ENCODE peak calls at places on chromosomes 11 and 22, in six cellular contexts. B is testis, M is mammary epithelial cell, J is fibroblast of lung, R is right cardiac atrium, H is left ventricle myocardium inferior. Y is an unnamed sample.
A peak's percentile ranks its signal among the peaks of the same experiment; 100 is the strongest.

GRCh38 chr11:11082651-11083050 is 224.8 kb upstream of the ZBED5 start:
- DNase-seq in B (no peak), M (no peak), J (no peak), R (no peak), H (no peak), Y (no peak)

GRCh38 chr11:119684361-119685072 is 44.5 kb downstream of the NECTIN1 start:
- DNase-seq in B (no peak), M (peak; percentile 91), J (peak; percentile 69), R (peak; percentile 57), H (no peak), Y (no peak)

GRCh38 chr11:122089111-122089510 is 26.9 kb downstream of the BLID start:
- DNase-seq in B (no peak), M (no peak), J (no peak), R (no peak), H (no peak), Y (no peak)

GRCh38 chr11:19229671-19230070 is 11.1 kb downstream of the E2F8 start:
- DNase-seq in B (no peak), M (no peak), J (no peak), R (no peak), H (no peak), Y (no peak)

GRCh38 chr11:67442504-67443398 is 525 bp downstream of the CORO1B start:
- DNase-seq in B (no peak), M (no peak), J (no peak), R (no peak), H (no peak), Y (no peak)

GRCh38 chr11:131666006-131666405 is 295.6 kb downstream of the NTM start:
- DNase-seq in B (no peak), M (no peak), J (no peak), R (no peak), H (no peak), Y (no peak)

GRCh38 chr11:114787126-114787525 is 108.8 kb downstream of the NXPE2 start:
- DNase-seq in B (no peak), M (no peak), J (no peak), R (no peak), H (no peak), Y (no peak)

GRCh38 chr11:33672273-33672672 is 28.4 kb downstream of the C11orf91 start:
- DNase-seq in B (no peak), M (no peak), J (no peak), R (no peak), H (no peak), Y (no peak)

GRCh38 chr11:3644817-3645235 is at the start of gene ART1:
- DNase-seq in B (no peak), M (no peak), J (no peak), R (no peak), H (peak; percentile 56), Y (no peak)
- H3K27ac ChIP-seq in B (no peak within 1 kb of the TSS), M (no peak within 1 kb of the TSS), J (no peak within 1 kb of the TSS), R (no peak within 1 kb of the TSS), H (peak within 1 kb of the TSS; percentile 92), Y (no peak within 1 kb of the TSS)

DNA sequence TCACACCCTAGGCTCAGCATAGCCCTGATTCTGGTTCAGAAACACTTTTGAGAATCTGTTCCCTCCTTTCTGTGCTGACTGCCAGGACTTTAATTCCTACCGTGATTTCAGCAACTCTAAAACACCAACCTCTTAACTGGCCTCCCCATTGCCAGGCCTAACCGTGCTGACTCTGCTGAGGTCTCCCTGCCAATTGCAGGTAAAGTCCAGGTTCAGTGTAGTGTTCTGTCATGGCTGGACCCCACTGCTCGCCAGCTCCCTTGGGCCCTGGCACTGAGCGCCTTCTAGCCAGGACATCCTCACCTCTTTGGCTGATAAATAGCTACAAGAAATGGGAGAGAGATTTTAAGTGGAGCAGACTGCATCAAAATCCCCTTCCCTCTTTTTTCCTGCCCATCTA is 4.6 kb downstream of the UPB1 start:
- DNase-seq in B (no peak), M (no peak), J (no peak), R (no peak), H (no peak), Y (no peak)
- H3K9me3 ChIP-seq in B (no peaks in the 10 kb centered on the region), M (no peaks in the 10 kb centered on the region), J (no peaks in the 10 kb centered on the region), R (no peaks in the 10 kb centered on the region), H (no peaks in the 10 kb centered on the region), Y (no peaks in the 10 kb centered on the region)

GRCh38 chr11:76410771-76411423 is 29.8 kb downstream of the GVQW3 start:
- DNase-seq in B (no peak), M (no peak), J (no peak), R (no peak), H (no peak), Y (no peak)

GRCh38 chr11:76408171-76408965 is 27.2 kb downstream of the GVQW3 start:
- DNase-seq in B (no peak), M (no peak), J (no peak), R (no peak), H (no peak), Y (no peak)
- H3K27ac ChIP-seq in B (no peak overlapping the region), M (no peak overlapping the region), J (no peak overlapping the region), R (no peak overlapping the region), H (no peak overlapping the region), Y (no peak overlapping the region)

DNA sequence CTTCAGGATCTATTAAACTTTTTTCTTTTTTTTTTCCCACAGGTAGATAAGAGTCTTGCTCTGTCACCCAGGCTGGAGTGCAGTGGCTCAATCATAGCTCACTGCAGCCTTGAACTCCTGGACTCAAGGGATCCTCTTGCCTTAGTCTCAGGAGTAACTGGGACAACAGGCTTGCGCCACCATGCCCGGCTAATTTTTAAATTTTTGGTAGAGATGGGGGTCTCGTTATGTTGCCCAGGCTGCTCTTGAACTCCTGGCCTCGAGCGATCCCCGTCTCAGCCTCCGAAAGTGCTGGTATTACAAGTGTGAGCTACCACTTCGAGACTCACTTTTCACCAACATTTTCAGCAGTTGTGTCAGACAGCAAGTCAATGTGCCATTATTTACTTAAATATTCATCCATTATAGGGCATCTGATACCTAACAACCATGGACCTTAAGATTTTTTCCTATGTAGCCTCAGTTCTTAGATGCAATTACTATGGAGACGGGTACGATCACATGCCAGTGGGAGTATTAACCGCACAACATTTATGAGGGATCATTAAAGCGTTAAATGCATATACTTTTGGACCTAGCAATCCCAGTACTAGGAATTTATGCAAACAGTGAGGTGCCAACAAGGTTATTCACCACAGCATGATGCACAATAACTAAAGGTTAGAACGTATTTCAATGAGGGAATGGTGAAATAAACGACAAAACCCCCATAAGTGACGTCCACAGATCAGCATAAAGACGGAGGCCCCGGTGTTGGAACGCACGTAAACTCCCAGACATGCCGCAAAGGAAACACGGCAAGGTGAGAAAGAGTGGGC is 753 bp downstream of the SIRT3 start:
- DNase-seq in B (no peak), M (no peak), J (peak; percentile 20), R (no peak), H (no peak), Y (no peak)
- H3K9me3 ChIP-seq in B (no peaks in the 10 kb centered on the region), M (no peaks in the 10 kb centered on the region), J (no peaks in the 10 kb centered on the region), R (no peaks in the 10 kb centered on the region), H (no peaks in the 10 kb centered on the region), Y (no peaks in the 10 kb centered on the region)

GRCh38 chr11:72646024-72646423 is 28.2 kb downstream of the PDE2A start:
- DNase-seq in B (no peak), M (no peak), J (no peak), R (no peak), H (no peak), Y (no peak)

GRCh38 chr11:72643547-72643946 is 30.7 kb downstream of the PDE2A start:
- DNase-seq in B (no peak), M (peak; percentile 78), J (peak; percentile 15), R (no peak), H (no peak), Y (no peak)

GRCh38 chr11:72641900-72642814 is 32.1 kb downstream of the PDE2A start:
- DNase-seq in B (peak; percentile 23), M (peak; percentile 24), J (peak; percentile 3), R (peak; percentile 83), H (peak; percentile 51), Y (no peak)

GRCh38 chr11:72641522-72641899 is 32.7 kb downstream of the PDE2A start:
- DNase-seq in B (no peak), M (no peak), J (no peak), R (no peak), H (no peak), Y (no peak)

DNA sequence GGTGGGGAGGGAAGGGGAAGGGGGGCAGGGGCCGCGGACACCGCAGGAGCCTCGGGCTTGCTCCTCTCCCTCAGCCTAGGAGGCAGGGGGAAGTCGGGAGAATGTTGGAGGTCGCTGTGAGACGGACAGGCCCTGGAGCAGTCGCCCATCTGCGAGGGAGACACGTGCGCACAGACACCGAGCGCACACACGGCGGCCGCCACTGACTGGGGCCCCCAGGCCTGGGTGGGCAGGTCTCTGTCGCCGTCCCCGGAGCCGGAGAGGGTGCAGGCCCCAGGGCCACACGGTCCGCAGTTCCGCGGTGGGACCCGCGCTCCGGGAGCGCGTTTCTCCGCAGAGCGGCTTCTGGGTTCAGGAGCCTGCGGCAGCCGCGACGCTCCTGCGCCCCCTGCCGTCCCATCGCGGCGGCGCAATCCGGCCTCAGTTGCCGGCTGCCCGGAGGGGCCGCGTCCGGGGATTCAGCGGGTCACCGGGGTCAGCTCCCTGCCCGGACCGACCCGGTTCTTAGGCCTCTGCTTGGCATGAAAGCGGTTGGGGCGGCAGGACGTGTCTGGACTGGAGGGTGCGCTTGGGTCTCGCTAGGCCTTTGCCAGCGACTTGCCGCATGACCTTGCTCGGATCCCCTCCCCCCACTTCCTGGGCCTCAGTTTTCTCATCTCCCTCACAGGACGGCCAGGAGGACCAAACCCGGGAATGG is 31.3 kb downstream of the PDE2A start:
- DNase-seq in B (peak; percentile 51), M (no peak), J (peak; percentile 33), R (peak; percentile 85), H (peak; percentile 64), Y (peak; percentile 48)
- H3K27ac ChIP-seq in B (no peak overlapping the region), M (no peak overlapping the region), J (no peak overlapping the region), R (no peak overlapping the region), H (peak overlapping the region; percentile 87), Y (no peak overlapping the region)

DNA sequence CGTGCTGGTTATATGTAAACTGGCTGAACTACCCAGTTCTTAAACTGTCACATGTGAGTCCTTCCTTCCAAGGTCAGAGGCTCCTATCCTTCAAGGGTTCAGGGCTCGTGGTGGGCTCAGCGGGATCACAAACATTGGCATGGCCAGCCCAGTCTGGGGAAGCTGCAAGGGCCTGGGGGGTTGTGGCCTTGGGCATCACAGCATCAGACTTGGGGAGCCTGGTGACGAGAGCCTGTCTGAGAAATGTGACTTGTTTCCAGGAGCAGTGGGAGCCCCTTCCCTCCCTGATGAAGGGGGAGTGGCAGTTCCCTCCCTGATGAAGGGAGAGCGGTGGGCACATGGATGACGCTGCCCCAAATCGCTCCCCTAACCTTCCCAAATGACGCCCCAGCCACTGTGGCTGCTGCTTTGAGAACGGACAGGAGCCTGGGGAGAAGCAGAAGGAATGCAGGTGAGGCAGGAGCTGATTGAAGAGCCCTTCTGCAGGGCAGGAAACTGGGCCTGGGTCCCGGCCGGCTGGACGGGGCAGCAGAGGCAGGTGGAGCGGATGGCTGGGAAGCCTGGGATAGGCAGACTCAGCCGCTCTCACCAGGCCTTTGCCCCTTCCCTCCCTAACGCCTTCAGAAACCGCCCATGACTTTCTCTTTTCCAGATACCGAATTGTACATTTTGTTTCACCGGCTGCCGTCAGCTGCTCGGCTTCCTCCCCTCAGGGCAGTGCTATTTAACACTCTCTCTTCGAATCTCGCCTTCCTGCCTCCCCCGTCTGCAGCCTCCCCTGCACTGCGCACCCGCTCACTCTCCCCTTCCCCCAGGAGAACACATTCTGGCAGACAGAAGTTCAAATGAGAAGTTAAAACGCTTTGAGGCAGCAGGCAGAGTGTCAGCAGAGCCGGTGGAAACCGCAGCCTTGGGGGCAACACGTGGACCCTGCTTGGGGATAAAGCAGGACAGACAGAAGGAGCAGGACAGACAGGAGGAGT is 1486.7 kb downstream of the BRD1 start:
- DNase-seq in B (peak; percentile 17), M (no peak), J (no peak), R (no peak), H (no peak), Y (no peak)
- H3K9me3 ChIP-seq in B (no peaks in the 10 kb centered on the region), M (peaks cover 33% of the 10 kb centered on the region), J (no peaks in the 10 kb centered on the region), R (no peaks in the 10 kb centered on the region), H (no peaks in the 10 kb centered on the region), Y (no peaks in the 10 kb centered on the region)

GRCh38 chr11:93268287-93269040 is 62.1 kb upstream of the DEUP1 start:
- DNase-seq in B (no peak), M (no peak), J (no peak), R (no peak), H (no peak), Y (no peak)
- H3K27ac ChIP-seq in B (no peak overlapping the region), M (no peak overlapping the region), J (no peak overlapping the region), R (no peak overlapping the region), H (no peak overlapping the region), Y (no peak overlapping the region)

Y was measured in CD4-positive, alpha-beta T cell.